ENCODE peak calls at places on chromosomes 2 and 18, in five cellular contexts. One of them, this sample, is unnamed.
A peak's percentile ranks its signal among the peaks of the same experiment; 100 is the strongest.

GRCh38 chr18:27839141-27839540 is 337.8 kb downstream of the CDH2 start:
- DNase-seq in OCI-LY7: no peak
- DNase-seq in GM23248: peak; percentile 76
- DNase-seq in SK-N-SH: no peak
- DNase-seq in neural progenitor cell: no peak
- DNase-seq in this sample: peak; percentile 50

GRCh38 chr18:7147399-7147798 is 29.8 kb upstream of the LAMA1 start:
- DNase-seq in GM23248: no peak
- DNase-seq in neural progenitor cell: peak; percentile 30
- DNase-seq in OCI-LY7: no peak
- DNase-seq in SK-N-SH: no peak
- DNase-seq in this sample: peak; percentile 39

GRCh38 chr2:214019229-214019972 is 391.5 kb upstream of the VWC2L start:
- DNase-seq in neural progenitor cell: no peak
- DNase-seq in SK-N-SH: no peak
- DNase-seq in GM23248: peak; percentile 99
- DNase-seq in OCI-LY7: no peak
- DNase-seq in this sample: peak; percentile 42

GRCh38 chr2:45494275-45494977 is 116.6 kb downstream of the SRBD1 start:
- DNase-seq in GM23248: peak; percentile 81
- DNase-seq in neural progenitor cell: peak; percentile 80
- DNase-seq in SK-N-SH: peak; percentile 56
- DNase-seq in OCI-LY7: peak; percentile 88
- DNase-seq in this sample: peak; percentile 73

GRCh38 chr2:135792401-135793152 is 44.4 kb downstream of the LCT start:
- DNase-seq in SK-N-SH: no peak
- DNase-seq in GM23248: no peak
- DNase-seq in OCI-LY7: no peak
- DNase-seq in neural progenitor cell: no peak
- DNase-seq in this sample: no peak

GRCh38 chr2:197433770-197434438 is 924 bp downstream of the SF3B1 start:
- DNase-seq in OCI-LY7: peak; percentile 21
- DNase-seq in SK-N-SH: no peak
- DNase-seq in neural progenitor cell: no peak
- DNase-seq in GM23248: peak; percentile 51
- DNase-seq in this sample: no peak

GRCh38 chr2:126244937-126245336 is 411.0 kb upstream of the GYPC start:
- DNase-seq in SK-N-SH: peak; percentile 32
- DNase-seq in OCI-LY7: peak; percentile 41
- DNase-seq in neural progenitor cell: peak; percentile 80
- DNase-seq in GM23248: peak; percentile 21
- DNase-seq in this sample: peak; percentile 76

GRCh38 chr2:31297751-31298150 is 63.8 kb downstream of the EHD3 start:
- DNase-seq in OCI-LY7: peak; percentile 29
- DNase-seq in SK-N-SH: no peak
- DNase-seq in neural progenitor cell: no peak
- DNase-seq in GM23248: peak; percentile 91
- DNase-seq in this sample: no peak

GRCh38 chr2:233117811-233118480 is 57.8 kb downstream of the INPP5D start:
- DNase-seq in SK-N-SH: no peak
- DNase-seq in OCI-LY7: no peak
- DNase-seq in neural progenitor cell: no peak
- DNase-seq in GM23248: no peak
- DNase-seq in this sample: no peak

GRCh38 chr2:64137996-64138395 is 6.2 kb downstream of the PELI1 start:
- DNase-seq in OCI-LY7: no peak
- DNase-seq in neural progenitor cell: no peak
- DNase-seq in GM23248: no peak
- DNase-seq in SK-N-SH: no peak
- DNase-seq in this sample: no peak

GRCh38 chr18:28007841-28008240 is 169.1 kb downstream of the CDH2 start:
- DNase-seq in neural progenitor cell: no peak
- DNase-seq in SK-N-SH: no peak
- DNase-seq in GM23248: peak; percentile 41
- DNase-seq in OCI-LY7: no peak
- DNase-seq in this sample: no peak

GRCh38 chr2:232485757-232486557 is 1.7 kb downstream of the ECEL1 start:
- DNase-seq in neural progenitor cell: peak; percentile 63
- DNase-seq in SK-N-SH: peak; percentile 45
- DNase-seq in GM23248: no peak
- DNase-seq in OCI-LY7: no peak
- DNase-seq in this sample: no peak

GRCh38 chr2:5365871-5366461 is 326.2 kb upstream of the SOX11 start:
- DNase-seq in neural progenitor cell: peak; percentile 88
- DNase-seq in OCI-LY7: peak; percentile 60
- DNase-seq in SK-N-SH: peak; percentile 80
- DNase-seq in GM23248: peak; percentile 11
- DNase-seq in this sample: peak; percentile 89

GRCh38 chr2:133063792-133064191 is 393.8 kb upstream of the LYPD1 start:
- DNase-seq in OCI-LY7: peak; percentile 9
- DNase-seq in SK-N-SH: no peak
- DNase-seq in neural progenitor cell: peak; percentile 85
- DNase-seq in GM23248: peak; percentile 30
- DNase-seq in this sample: peak; percentile 70

GRCh38 chr2:72109904-72110303 is 37.8 kb downstream of the CYP26B1 start:
- DNase-seq in SK-N-SH: no peak
- DNase-seq in OCI-LY7: no peak
- DNase-seq in neural progenitor cell: no peak
- DNase-seq in GM23248: no peak
- DNase-seq in this sample: no peak

GRCh38 chr2:201882353-201883095 is 76.2 kb downstream of the CDK15 start:
- DNase-seq in OCI-LY7: peak; percentile 43
- DNase-seq in neural progenitor cell: peak; percentile 53
- DNase-seq in GM23248: peak; percentile 75
- DNase-seq in SK-N-SH: peak; percentile 59
- DNase-seq in this sample: no peak

GRCh38 chr2:45841752-45842407 is 190.4 kb downstream of the PRKCE start:
- DNase-seq in GM23248: no peak
- DNase-seq in SK-N-SH: no peak
- DNase-seq in neural progenitor cell: no peak
- DNase-seq in OCI-LY7: no peak
- DNase-seq in this sample: no peak

GRCh38 chr2:232028631-232029030 is 67.1 kb downstream of the DIS3L2 start:
- DNase-seq in GM23248: peak; percentile 38
- DNase-seq in OCI-LY7: no peak
- DNase-seq in neural progenitor cell: no peak
- DNase-seq in SK-N-SH: no peak
- DNase-seq in this sample: no peak

GRCh38 chr2:197269815-197270214 is 40.8 kb downstream of the ANKRD44 start:
- DNase-seq in OCI-LY7: no peak
- DNase-seq in neural progenitor cell: no peak
- DNase-seq in GM23248: no peak
- DNase-seq in SK-N-SH: no peak
- DNase-seq in this sample: no peak

GRCh38 chr2:120989556-120989848 is 253.8 kb downstream of the GLI2 start:
- DNase-seq in neural progenitor cell: no peak
- DNase-seq in SK-N-SH: no peak
- DNase-seq in GM23248: no peak
- DNase-seq in OCI-LY7: no peak
- DNase-seq in this sample: no peak

GRCh38 chr2:42150159-42150558 is 19.0 kb upstream of the EML4 start:
- DNase-seq in neural progenitor cell: no peak
- DNase-seq in OCI-LY7: no peak
- DNase-seq in SK-N-SH: no peak
- DNase-seq in GM23248: no peak
- DNase-seq in this sample: no peak

GRCh38 chr18:63962137-63962536 is 7.7 kb upstream of the SERPINB8 start:
- DNase-seq in neural progenitor cell: no peak
- DNase-seq in SK-N-SH: no peak
- DNase-seq in GM23248: peak; percentile 52
- DNase-seq in OCI-LY7: no peak
- DNase-seq in this sample: no peak

GRCh38 chr2:147610491-147611050 is 234.3 kb upstream of the ACVR2A start:
- DNase-seq in SK-N-SH: no peak
- DNase-seq in GM23248: no peak
- DNase-seq in neural progenitor cell: no peak
- DNase-seq in OCI-LY7: no peak
- DNase-seq in this sample: no peak

GRCh38 chr2:186422226-186422625 is 63.8 kb upstream of the ZC3H15 start:
- DNase-seq in neural progenitor cell: no peak
- DNase-seq in SK-N-SH: no peak
- DNase-seq in GM23248: peak; percentile 98
- DNase-seq in OCI-LY7: no peak
- DNase-seq in this sample: no peak

GRCh38 chr2:47089083-47089464 is 66.0 kb downstream of the STPG4 start:
- DNase-seq in OCI-LY7: no peak
- DNase-seq in GM23248: peak; percentile 64
- DNase-seq in neural progenitor cell: no peak
- DNase-seq in SK-N-SH: peak; percentile 38
- DNase-seq in this sample: peak; percentile 62

GRCh38 chr2:85134255-85135065 is 1.3 kb downstream of the TCF7L1 start:
- DNase-seq in GM23248: peak; percentile 68
- DNase-seq in neural progenitor cell: peak; percentile 66
- DNase-seq in OCI-LY7: no peak
- DNase-seq in SK-N-SH: peak; percentile 39
- DNase-seq in this sample: peak; percentile 78
- H2AFZ ChIP-seq in GM23248: peak overlapping the region; percentile 78
- H2AFZ ChIP-seq in neural progenitor cell: no peak overlapping the region
- H2AFZ ChIP-seq in OCI-LY7: no peak overlapping the region
- H2AFZ ChIP-seq in SK-N-SH: peak overlapping the region; percentile 69
- H2AFZ ChIP-seq in this sample: peak overlapping the region; percentile 71

DNA sequence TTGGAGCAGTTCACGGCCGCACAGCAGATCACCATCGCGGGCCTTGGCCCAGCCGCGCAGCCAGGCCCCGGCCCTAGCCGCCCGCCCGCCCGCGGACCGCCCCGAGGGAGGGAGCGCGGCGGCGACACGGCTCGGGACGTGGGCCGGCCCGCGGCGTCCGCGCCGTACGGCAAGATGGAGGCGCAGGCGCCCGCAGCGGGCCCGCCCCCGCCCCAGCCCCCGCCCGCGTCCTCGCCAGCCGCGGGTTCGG is at the start of gene THAP4:
- DNase-seq in SK-N-SH: peak; percentile 94
- DNase-seq in GM23248: peak; percentile 89
- DNase-seq in neural progenitor cell: no peak
- DNase-seq in OCI-LY7: no peak
- DNase-seq in this sample: peak; percentile 87
- TF ChIP-seq EZH2phosphoT487 in SK-N-SH: no peak
- TF ChIP-seq EZH2phosphoT487 in GM23248: no peak
- TF ChIP-seq EZH2phosphoT487 in neural progenitor cell: no peak
- TF ChIP-seq EZH2phosphoT487 in OCI-LY7: no peak
- TF ChIP-seq EZH2phosphoT487 in this sample: no peak

DNA sequence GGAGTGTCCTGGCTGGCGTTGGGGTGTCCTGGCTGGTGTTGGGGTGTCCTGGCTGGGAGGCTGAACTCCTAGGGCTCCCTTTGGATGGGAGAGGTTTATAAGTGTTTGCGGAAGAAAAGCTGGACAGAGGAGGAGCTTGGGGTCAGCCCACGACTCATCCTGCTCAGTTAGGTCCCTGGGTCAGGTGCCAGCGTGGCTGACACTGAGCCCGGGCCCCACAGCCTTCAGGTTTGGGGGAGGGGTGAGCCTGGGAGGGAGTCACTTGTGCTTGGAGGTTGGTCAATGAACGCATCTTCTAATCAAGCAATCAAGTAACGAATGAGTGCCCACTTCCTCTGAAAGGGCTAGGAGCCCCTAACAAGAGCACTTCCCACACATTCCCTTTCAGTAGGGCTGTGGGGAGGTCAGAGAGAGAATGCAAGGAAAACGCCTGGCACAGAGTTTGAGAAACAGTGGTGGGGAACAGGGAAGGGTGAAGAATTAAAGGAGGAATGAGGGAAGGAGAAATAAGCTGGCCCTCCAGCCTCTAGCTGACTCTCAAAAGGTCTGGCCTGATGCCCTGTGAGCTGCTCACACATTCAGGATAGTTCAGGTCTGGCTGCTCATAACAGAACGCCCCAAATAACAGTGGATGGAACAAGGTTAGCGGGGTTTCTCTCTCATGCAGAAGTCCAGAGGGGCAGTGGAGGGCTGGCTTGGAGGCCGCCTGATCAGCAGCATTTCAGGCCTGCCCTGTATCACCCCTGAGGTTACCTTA is 670 bp downstream of the KCNIP3 start:
- DNase-seq in neural progenitor cell: no peak
- DNase-seq in OCI-LY7: no peak
- DNase-seq in SK-N-SH: no peak
- DNase-seq in GM23248: no peak
- DNase-seq in this sample: no peak
- H2AFZ ChIP-seq in neural progenitor cell: no peak overlapping the region
- H2AFZ ChIP-seq in OCI-LY7: no peak overlapping the region
- H2AFZ ChIP-seq in SK-N-SH: no peak overlapping the region
- H2AFZ ChIP-seq in GM23248: no peak overlapping the region
- H2AFZ ChIP-seq in this sample: no peak overlapping the region

GRCh38 chr2:15169326-15170038 is 391.7 kb downstream of the NBAS start:
- DNase-seq in SK-N-SH: peak; percentile 50
- DNase-seq in GM23248: peak; percentile 98
- DNase-seq in OCI-LY7: no peak
- DNase-seq in neural progenitor cell: no peak
- DNase-seq in this sample: peak; percentile 78
- TF ChIP-seq EZH2phosphoT487 in SK-N-SH: no peak
- TF ChIP-seq EZH2phosphoT487 in GM23248: no peak
- TF ChIP-seq EZH2phosphoT487 in OCI-LY7: no peak
- TF ChIP-seq EZH2phosphoT487 in neural progenitor cell: no peak
- TF ChIP-seq EZH2phosphoT487 in this sample: no peak

GRCh38 chr2:191757256-191757655 is 79.3 kb downstream of the NABP1 start:
- DNase-seq in neural progenitor cell: no peak
- DNase-seq in GM23248: no peak
- DNase-seq in OCI-LY7: no peak
- DNase-seq in SK-N-SH: no peak
- DNase-seq in this sample: no peak

GRCh38 chr2:191760655-191761054 is 82.7 kb downstream of the NABP1 start:
- DNase-seq in SK-N-SH: no peak
- DNase-seq in GM23248: no peak
- DNase-seq in OCI-LY7: no peak
- DNase-seq in neural progenitor cell: no peak
- DNase-seq in this sample: no peak

GRCh38 chr2:191758420-191759199 is 80.7 kb downstream of the NABP1 start:
- DNase-seq in OCI-LY7: peak; percentile 62
- DNase-seq in SK-N-SH: peak; percentile 65
- DNase-seq in neural progenitor cell: peak; percentile 56
- DNase-seq in GM23248: peak; percentile 52
- DNase-seq in this sample: peak; percentile 70

GRCh38 chr2:191759650-191760049 is 81.7 kb downstream of the NABP1 start:
- DNase-seq in OCI-LY7: no peak
- DNase-seq in GM23248: no peak
- DNase-seq in neural progenitor cell: no peak
- DNase-seq in SK-N-SH: no peak
- DNase-seq in this sample: no peak

GRCh38 chr2:191759200-191759507 is 81.2 kb downstream of the NABP1 start:
- DNase-seq in neural progenitor cell: no peak
- DNase-seq in OCI-LY7: no peak
- DNase-seq in GM23248: no peak
- DNase-seq in SK-N-SH: no peak
- DNase-seq in this sample: no peak
- H2AFZ ChIP-seq in neural progenitor cell: no peak overlapping the region
- H2AFZ ChIP-seq in OCI-LY7: no peak overlapping the region
- H2AFZ ChIP-seq in GM23248: no peak overlapping the region
- H2AFZ ChIP-seq in SK-N-SH: no peak overlapping the region
- H2AFZ ChIP-seq in this sample: no peak overlapping the region

GRCh38 chr2:61771904-61772845 is 81.7 kb downstream of the FAM161A start:
- DNase-seq in neural progenitor cell: no peak
- DNase-seq in SK-N-SH: no peak
- DNase-seq in OCI-LY7: no peak
- DNase-seq in GM23248: no peak
- DNase-seq in this sample: no peak
- TF ChIP-seq EZH2phosphoT487 in neural progenitor cell: no peak
- TF ChIP-seq EZH2phosphoT487 in SK-N-SH: no peak
- TF ChIP-seq EZH2phosphoT487 in OCI-LY7: no peak
- TF ChIP-seq EZH2phosphoT487 in GM23248: no peak
- TF ChIP-seq EZH2phosphoT487 in this sample: no peak

This sample was measured in hepatocyte.